ENCODE peak calls at places on chromosome 10, in five cellular contexts. One of them, this sample, is unnamed.

GRCh38 chr10:18351426-18351825 is 211.2 kb downstream of the CACNB2 start:
- DNase-seq in stimulated activated CD4-positive, alpha-beta T cell treated with anti-CD3 and anti-CD28 coated beads, Interleukin-2, amount 100 ng/mL, for 24 hours: no peak
- DNase-seq in Calu3: no peak
- DNase-seq in GM23248: no peak
- DNase-seq in HTR-8/SVneo: no peak
- DNase-seq in this sample: no peak

GRCh38 chr10:5552376-5553321 is 27.9 kb downstream of the CALML3 start:
- DNase-seq in HTR-8/SVneo: no peak
- DNase-seq in stimulated activated CD4-positive, alpha-beta T cell treated with anti-CD3 and anti-CD28 coated beads, Interleukin-2, amount 100 ng/mL, for 24 hours: no peak
- DNase-seq in Calu3: no peak
- DNase-seq in GM23248: no peak
- DNase-seq in this sample: peak

GRCh38 chr10:80356563-80356999 is at the start of the genes DYDC1 and DYDC2:
- DNase-seq in stimulated activated CD4-positive, alpha-beta T cell treated with anti-CD3 and anti-CD28 coated beads, Interleukin-2, amount 100 ng/mL, for 24 hours: peak
- DNase-seq in GM23248: peak
- DNase-seq in HTR-8/SVneo: no peak
- DNase-seq in Calu3: peak
- DNase-seq in this sample: no peak

GRCh38 chr10:91694170-91694794 is 61.4 kb upstream of the PPP1R3C start:
- DNase-seq in GM23248: peak
- DNase-seq in stimulated activated CD4-positive, alpha-beta T cell treated with anti-CD3 and anti-CD28 coated beads, Interleukin-2, amount 100 ng/mL, for 24 hours: no peak
- DNase-seq in Calu3: peak
- DNase-seq in HTR-8/SVneo: peak
- DNase-seq in this sample: no peak

GRCh38 chr10:89518876-89519842 is 16.2 kb downstream of the SLC16A12 start:
- DNase-seq in GM23248: peak
- DNase-seq in stimulated activated CD4-positive, alpha-beta T cell treated with anti-CD3 and anti-CD28 coated beads, Interleukin-2, amount 100 ng/mL, for 24 hours: no peak
- DNase-seq in Calu3: no peak
- DNase-seq in HTR-8/SVneo: no peak
- DNase-seq in this sample: no peak

GRCh38 chr10:93150289-93150688 is 76.6 kb downstream of the CYP26A1 start:
- DNase-seq in HTR-8/SVneo: peak
- DNase-seq in Calu3: peak
- DNase-seq in stimulated activated CD4-positive, alpha-beta T cell treated with anti-CD3 and anti-CD28 coated beads, Interleukin-2, amount 100 ng/mL, for 24 hours: no peak
- DNase-seq in GM23248: peak
- DNase-seq in this sample: no peak

GRCh38 chr10:33484787-33485186 is 150.3 kb upstream of the NRP1 start:
- DNase-seq in HTR-8/SVneo: no peak
- DNase-seq in stimulated activated CD4-positive, alpha-beta T cell treated with anti-CD3 and anti-CD28 coated beads, Interleukin-2, amount 100 ng/mL, for 24 hours: no peak
- DNase-seq in Calu3: no peak
- DNase-seq in GM23248: peak
- DNase-seq in this sample: no peak

GRCh38 chr10:98474628-98475027 is 27.9 kb upstream of the HPS1 start:
- DNase-seq in HTR-8/SVneo: no peak
- DNase-seq in stimulated activated CD4-positive, alpha-beta T cell treated with anti-CD3 and anti-CD28 coated beads, Interleukin-2, amount 100 ng/mL, for 24 hours: no peak
- DNase-seq in Calu3: no peak
- DNase-seq in GM23248: no peak
- DNase-seq in this sample: no peak

GRCh38 chr10:42970451-42971250 is 106.2 kb upstream of the RET start:
- DNase-seq in stimulated activated CD4-positive, alpha-beta T cell treated with anti-CD3 and anti-CD28 coated beads, Interleukin-2, amount 100 ng/mL, for 24 hours: peak
- DNase-seq in HTR-8/SVneo: no peak
- DNase-seq in Calu3: no peak
- DNase-seq in GM23248: no peak
- DNase-seq in this sample: peak

GRCh38 chr10:73625004-73625883 is 16.0 kb downstream of the MYOZ1 start:
- DNase-seq in HTR-8/SVneo: peak
- DNase-seq in Calu3: peak
- DNase-seq in stimulated activated CD4-positive, alpha-beta T cell treated with anti-CD3 and anti-CD28 coated beads, Interleukin-2, amount 100 ng/mL, for 24 hours: peak
- DNase-seq in GM23248: peak
- DNase-seq in this sample: peak

GRCh38 chr10:103231047-103231551 is 14.6 kb upstream of the RPEL1 start:
- DNase-seq in HTR-8/SVneo: peak
- DNase-seq in Calu3: peak
- DNase-seq in GM23248: peak
- DNase-seq in stimulated activated CD4-positive, alpha-beta T cell treated with anti-CD3 and anti-CD28 coated beads, Interleukin-2, amount 100 ng/mL, for 24 hours: no peak
- DNase-seq in this sample: peak